ENCODE peak calls at places on chromosomes 11 and 22, in eight cellular contexts. P, T, M, U, R, I, H and J are unnamed samples.

GRCh38 chr11:69394902-69395690 is 86.4 kb upstream of the LINC01488 start:
- DNase-seq in P (no peak), R (peak; percentile 27), T (no peak), M (no peak), U (no peak), H (no peak), I (no peak), J (no peak)

GRCh38 chr11:45097721-45098493 is 48.5 kb upstream of the PRDM11 start:
- DNase-seq in M (peak; percentile 92), R (no peak), U (no peak), T (peak; percentile 85), H (peak; percentile 34), P (peak; percentile 43), I (no peak), J (peak; percentile 63)

GRCh38 chr22:26259510-26259909 is 90.2 kb downstream of the SEZ6L start:
- DNase-seq in U (peak; percentile 30), I (no peak), R (no peak), H (no peak), T (no peak), P (no peak), M (peak; percentile 89), J (no peak)

GRCh38 chr11:131146817-131147490 is 223.5 kb upstream of the NTM start:
- DNase-seq in H (no peak), I (no peak), T (no peak), M (no peak), R (no peak), P (no peak), U (no peak), J (no peak)

GRCh38 chr11:126607776-126608625 is 252.5 kb downstream of the ST3GAL4 start:
- DNase-seq in H (no peak), T (no peak), M (peak; percentile 71), I (no peak), R (no peak), U (no peak), P (no peak), J (no peak)

GRCh38 chr22:26918236-26918635 is 260.8 kb downstream of the MIAT start:
- DNase-seq in U (no peak), H (no peak), T (no peak), M (no peak), R (no peak), P (no peak), I (no peak), J (no peak)

GRCh38 chr11:102798012-102798746 is at the start of gene MMP1:
- DNase-seq in T (no peak), P (no peak), U (no peak), I (no peak), M (no peak), R (no peak), H (no peak), J (no peak)

GRCh38 chr22:25081409-25081824 is 118.2 kb upstream of the CRYBB3 start:
- DNase-seq in I (peak; percentile 57), R (no peak), M (peak; percentile 73), T (no peak), H (no peak), P (no peak), U (peak; percentile 56), J (no peak)

GRCh38 chr22:38505595-38506117 is 455 bp downstream of the DDX17 start:
- DNase-seq in P (peak; percentile 58), M (peak; percentile 52), H (no peak), I (peak; percentile 79), T (peak; percentile 94), R (peak; percentile 91), U (no peak), J (peak; percentile 63)

GRCh38 chr11:126834149-126834548 is 166.4 kb downstream of the KIRREL3 start:
- DNase-seq in M (no peak), U (no peak), R (no peak), P (no peak), T (no peak), H (no peak), I (no peak), J (no peak)

GRCh38 chr22:30705710-30706651 is 11.3 kb downstream of the OSBP2 start:
- DNase-seq in I (no peak), M (no peak), R (no peak), T (no peak), H (no peak), P (peak; percentile 49), U (peak; percentile 13), J (no peak)

GRCh38 chr11:2404735-2405196 is 4.2 kb downstream of the TSSC4 start:
- DNase-seq in R (no peak), M (no peak), I (no peak), P (no peak), H (no peak), U (no peak), T (no peak), J (no peak)

GRCh38 chr11:9594267-9595046 is 21.0 kb downstream of the WEE1 start:
- DNase-seq in P (no peak), I (no peak), R (no peak), M (no peak), T (no peak), H (no peak), U (no peak), J (no peak)

GRCh38 chr11:12678991-12679390 is 4.8 kb downstream of the TEAD1 start:
- DNase-seq in U (no peak), P (no peak), T (no peak), R (no peak), I (no peak), M (no peak), H (no peak), J (no peak)

GRCh38 chr11:12674936-12675696 is 895 bp downstream of the TEAD1 start:
- DNase-seq in P (no peak), I (peak; percentile 38), T (no peak), H (no peak), R (peak; percentile 79), U (no peak), M (peak; percentile 47), J (no peak)

GRCh38 chr11:12678092-12678491 is 3.9 kb downstream of the TEAD1 start:
- DNase-seq in U (no peak), M (no peak), R (no peak), I (no peak), T (no peak), P (no peak), H (no peak), J (no peak)

GRCh38 chr11:12675951-12676711 is 1.9 kb downstream of the TEAD1 start:
- DNase-seq in I (no peak), P (no peak), M (no peak), U (no peak), R (peak; percentile 80), T (no peak), H (no peak), J (no peak)

GRCh38 chr11:12677131-12677530 is 2.9 kb downstream of the TEAD1 start:
- DNase-seq in H (no peak), R (no peak), P (no peak), I (no peak), U (no peak), T (no peak), M (no peak), J (no peak)
- H3K4me3 ChIP-seq in H (peak overlapping the region; percentile 77), R (peak overlapping the region; percentile 92), P (no peak overlapping the region), I (peak overlapping the region; percentile 76), U (peak overlapping the region; percentile 76), T (peak overlapping the region; percentile 88), M (peak overlapping the region; percentile 88), J (peak overlapping the region; percentile 83)

GRCh38 chr11:5624489-5625278 is at the start of gene TRIM34:
- DNase-seq in H (no peak), I (peak; percentile 56), P (peak; percentile 15), U (no peak), T (no peak), M (peak; percentile 76), R (peak; percentile 75), J (no peak)
- TF ChIP-seq POLR2AphosphoS5 in H (no peak), I (peak; percentile 62), P (peak; percentile 79), U (no peak), T (peak; percentile 39), M (peak; percentile 20), R (peak; percentile 47), J (peak; percentile 17)

GRCh38 chr11:119686483-119686882 is 42.5 kb downstream of the NECTIN1 start:
- DNase-seq in P (no peak), H (no peak), I (no peak), M (no peak), U (no peak), T (no peak), R (no peak), J (no peak)
- H3K4me3 ChIP-seq in P (no peak overlapping the region), H (no peak overlapping the region), I (no peak overlapping the region), M (no peak overlapping the region), U (no peak overlapping the region), T (no peak overlapping the region), R (no peak overlapping the region), J (no peak overlapping the region)

GRCh38 chr11:61978703-61979661 is 11.5 kb upstream of the FTH1 start:
- DNase-seq in P (no peak), T (peak; percentile 90), R (no peak), U (no peak), H (no peak), I (no peak), M (no peak), J (peak; percentile 33)
- TF ChIP-seq POLR2AphosphoS5 in P (no peak), T (no peak), R (no peak), U (no peak), H (no peak), I (peak; percentile 40), M (no peak), J (no peak)

GRCh38 chr22:37054600-37055365 is 3.2 kb downstream of the KCTD17 start:
- DNase-seq in P (no peak), U (no peak), M (no peak), T (no peak), R (no peak), H (no peak), I (no peak), J (no peak)

GRCh38 chr22:37052386-37053309 is 1.1 kb downstream of the KCTD17 start:
- DNase-seq in U (no peak), I (no peak), R (no peak), M (no peak), T (no peak), P (no peak), H (no peak), J (no peak)

GRCh38 chr22:37054078-37054440 is 2.5 kb downstream of the KCTD17 start:
- DNase-seq in P (no peak), H (no peak), I (no peak), M (no peak), U (no peak), R (no peak), T (no peak), J (no peak)

GRCh38 chr22:37051629-37052385 is at the start of gene KCTD17:
- DNase-seq in P (peak; percentile 62), T (no peak), H (no peak), R (peak; percentile 80), M (peak; percentile 79), U (no peak), I (peak; percentile 70), J (no peak)

GRCh38 chr22:37053310-37054077 is 2.0 kb downstream of the KCTD17 start:
- DNase-seq in M (no peak), R (no peak), U (no peak), H (no peak), I (no peak), P (no peak), T (no peak), J (no peak)
- H3K4me3 ChIP-seq in M (no peak overlapping the region), R (no peak overlapping the region), U (no peak overlapping the region), H (no peak overlapping the region), I (no peak overlapping the region), P (no peak overlapping the region), T (no peak overlapping the region), J (no peak overlapping the region)

GRCh38 chr11:11038339-11039248 is 180.7 kb upstream of the ZBED5 start:
- DNase-seq in P (no peak), R (peak; percentile 87), H (no peak), U (no peak), M (no peak), I (no peak), T (peak; percentile 91), J (no peak)
- TF ChIP-seq POLR2AphosphoS5 in P (no peak), R (peak; percentile 84), H (no peak), U (no peak), M (no peak), I (no peak), T (peak; percentile 22), J (no peak)